ENCODE peak calls at places on chromosomes 5 and 9, in ten cellular contexts. One of them, this sample, is unnamed.
A peak's percentile ranks its signal among the peaks of the same experiment; 100 is the strongest.

GRCh38 chr5:93782978-93783377 is 41.6 kb upstream of the POU5F2 start:
- DNase-seq in tibial nerve: no peak
- DNase-seq in transverse colon: no peak
- DNase-seq in A549: no peak
- DNase-seq in heart right ventricle: no peak
- DNase-seq in CD8-positive, alpha-beta T cell: no peak
- DNase-seq in H1: no peak
- DNase-seq in tibial artery: no peak
- DNase-seq in heart left ventricle: no peak
- DNase-seq in left ventricle myocardium inferior: no peak
- DNase-seq in this sample: no peak

GRCh38 chr5:71830626-71831539 is 111.8 kb downstream of the CARTPT start:
- DNase-seq in tibial nerve: peak; percentile 65
- DNase-seq in transverse colon: peak; percentile 37
- DNase-seq in A549: no peak
- DNase-seq in heart right ventricle: peak; percentile 80
- DNase-seq in CD8-positive, alpha-beta T cell: no peak
- DNase-seq in H1: no peak
- DNase-seq in tibial artery: peak; percentile 84
- DNase-seq in heart left ventricle: peak; percentile 84
- DNase-seq in left ventricle myocardium inferior: peak; percentile 82
- DNase-seq in this sample: peak; percentile 62

GRCh38 chr9:95833549-95834178 is 41.8 kb upstream of the ERCC6L2 start:
- DNase-seq in tibial nerve: no peak
- DNase-seq in transverse colon: no peak
- DNase-seq in A549: no peak
- DNase-seq in heart right ventricle: no peak
- DNase-seq in CD8-positive, alpha-beta T cell: no peak
- DNase-seq in H1: no peak
- DNase-seq in tibial artery: no peak
- DNase-seq in heart left ventricle: no peak
- DNase-seq in left ventricle myocardium inferior: no peak
- DNase-seq in this sample: no peak

GRCh38 chr5:54860321-54860720 is 125.1 kb downstream of the ESM1 start:
- DNase-seq in tibial nerve: no peak
- DNase-seq in transverse colon: no peak
- DNase-seq in A549: no peak
- DNase-seq in heart right ventricle: no peak
- DNase-seq in CD8-positive, alpha-beta T cell: no peak
- DNase-seq in H1: no peak
- DNase-seq in tibial artery: no peak
- DNase-seq in heart left ventricle: no peak
- DNase-seq in left ventricle myocardium inferior: no peak
- DNase-seq in this sample: no peak

GRCh38 chr5:78640622-78641021 is 8.0 kb downstream of the LHFPL2 start:
- DNase-seq in tibial nerve: no peak
- DNase-seq in transverse colon: no peak
- DNase-seq in A549: peak; percentile 55
- DNase-seq in heart right ventricle: no peak
- DNase-seq in CD8-positive, alpha-beta T cell: no peak
- DNase-seq in H1: no peak
- DNase-seq in tibial artery: no peak
- DNase-seq in heart left ventricle: no peak
- DNase-seq in left ventricle myocardium inferior: no peak
- DNase-seq in this sample: no peak

GRCh38 chr5:113233606-113234005 is 201.2 kb downstream of the TSSK1B start:
- DNase-seq in tibial nerve: no peak
- DNase-seq in transverse colon: no peak
- DNase-seq in A549: no peak
- DNase-seq in heart right ventricle: no peak
- DNase-seq in CD8-positive, alpha-beta T cell: no peak
- DNase-seq in H1: no peak
- DNase-seq in tibial artery: no peak
- DNase-seq in heart left ventricle: no peak
- DNase-seq in left ventricle myocardium inferior: no peak
- DNase-seq in this sample: no peak

GRCh38 chr5:124289641-124290201 is 456.7 kb downstream of the ZNF608 start:
- DNase-seq in tibial nerve: no peak
- DNase-seq in transverse colon: peak; percentile 12
- DNase-seq in A549: no peak
- DNase-seq in heart right ventricle: no peak
- DNase-seq in CD8-positive, alpha-beta T cell: no peak
- DNase-seq in H1: peak; percentile 47
- DNase-seq in tibial artery: no peak
- DNase-seq in heart left ventricle: no peak
- DNase-seq in left ventricle myocardium inferior: no peak
- DNase-seq in this sample: peak; percentile 68

GRCh38 chr5:146448783-146449519 is 1.8 kb downstream of the TCERG1 start:
- DNase-seq in tibial nerve: no peak
- DNase-seq in transverse colon: no peak
- DNase-seq in A549: no peak
- DNase-seq in heart right ventricle: no peak
- DNase-seq in CD8-positive, alpha-beta T cell: no peak
- DNase-seq in H1: no peak
- DNase-seq in tibial artery: no peak
- DNase-seq in heart left ventricle: no peak
- DNase-seq in left ventricle myocardium inferior: no peak
- DNase-seq in this sample: no peak

GRCh38 chr5:115543931-115544370 is 624 bp downstream of the FEM1C start:
- DNase-seq in tibial nerve: peak; percentile 60
- DNase-seq in transverse colon: peak; percentile 51
- DNase-seq in A549: no peak
- DNase-seq in heart right ventricle: peak; percentile 26
- DNase-seq in CD8-positive, alpha-beta T cell: peak; percentile 57
- DNase-seq in H1: no peak
- DNase-seq in tibial artery: peak; percentile 50
- DNase-seq in heart left ventricle: no peak
- DNase-seq in left ventricle myocardium inferior: peak; percentile 46
- DNase-seq in this sample: peak; percentile 46

GRCh38 chr5:141807732-141808131 is 70.5 kb downstream of the PCDH1 start:
- DNase-seq in tibial nerve: no peak
- DNase-seq in transverse colon: no peak
- DNase-seq in A549: no peak
- DNase-seq in heart right ventricle: no peak
- DNase-seq in CD8-positive, alpha-beta T cell: no peak
- DNase-seq in H1: no peak
- DNase-seq in tibial artery: no peak
- DNase-seq in heart left ventricle: no peak
- DNase-seq in left ventricle myocardium inferior: no peak
- DNase-seq in this sample: no peak

GRCh38 chr5:88785396-88786216 is 97.4 kb downstream of the MEF2C start:
- DNase-seq in tibial nerve: peak; percentile 41
- DNase-seq in transverse colon: peak; percentile 17
- DNase-seq in A549: peak; percentile 9
- DNase-seq in heart right ventricle: no peak
- DNase-seq in CD8-positive, alpha-beta T cell: no peak
- DNase-seq in H1: no peak
- DNase-seq in tibial artery: peak; percentile 44
- DNase-seq in heart left ventricle: no peak
- DNase-seq in left ventricle myocardium inferior: no peak
- DNase-seq in this sample: peak; percentile 10

GRCh38 chr5:35229076-35230042 is 928 bp downstream of the PRLR start:
- DNase-seq in tibial nerve: no peak
- DNase-seq in transverse colon: peak; percentile 62
- DNase-seq in A549: no peak
- DNase-seq in heart right ventricle: no peak
- DNase-seq in CD8-positive, alpha-beta T cell: no peak
- DNase-seq in H1: peak; percentile 79
- DNase-seq in tibial artery: no peak
- DNase-seq in heart left ventricle: no peak
- DNase-seq in left ventricle myocardium inferior: no peak
- DNase-seq in this sample: peak; percentile 22

GRCh38 chr5:80569086-80569960 is 757 bp downstream of the ANKRD34B start:
- DNase-seq in tibial nerve: no peak
- DNase-seq in transverse colon: no peak
- DNase-seq in A549: no peak
- DNase-seq in heart right ventricle: no peak
- DNase-seq in CD8-positive, alpha-beta T cell: no peak
- DNase-seq in H1: peak; percentile 77
- DNase-seq in tibial artery: no peak
- DNase-seq in heart left ventricle: peak; percentile 61
- DNase-seq in left ventricle myocardium inferior: no peak
- DNase-seq in this sample: no peak

GRCh38 chr9:2199999-2200796 is 185.1 kb downstream of the SMARCA2 start:
- DNase-seq in tibial nerve: no peak
- DNase-seq in transverse colon: no peak
- DNase-seq in A549: no peak
- DNase-seq in heart right ventricle: no peak
- DNase-seq in CD8-positive, alpha-beta T cell: no peak
- DNase-seq in H1: no peak
- DNase-seq in tibial artery: no peak
- DNase-seq in heart left ventricle: no peak
- DNase-seq in left ventricle myocardium inferior: no peak
- DNase-seq in this sample: no peak

GRCh38 chr9:106877345-106877744 is 14.4 kb downstream of the ZNF462 start:
- DNase-seq in tibial nerve: no peak
- DNase-seq in transverse colon: no peak
- DNase-seq in A549: no peak
- DNase-seq in heart right ventricle: no peak
- DNase-seq in CD8-positive, alpha-beta T cell: no peak
- DNase-seq in H1: no peak
- DNase-seq in tibial artery: no peak
- DNase-seq in heart left ventricle: no peak
- DNase-seq in left ventricle myocardium inferior: no peak
- DNase-seq in this sample: no peak
- H3K4me1 ChIP-seq in tibial nerve: peaks cover 37% of the 10 kb centered on the region
- H3K4me1 ChIP-seq in transverse colon: peaks cover 56% of the 10 kb centered on the region
- H3K4me1 ChIP-seq in A549: peaks cover 27% of the 10 kb centered on the region
- H3K4me1 ChIP-seq in heart right ventricle: peaks cover 58% of the 10 kb centered on the region
- H3K4me1 ChIP-seq in CD8-positive, alpha-beta T cell: no peaks in the 10 kb centered on the region
- H3K4me1 ChIP-seq in H1: peaks cover 34% of the 10 kb centered on the region
- H3K4me1 ChIP-seq in tibial artery: no peaks in the 10 kb centered on the region
- H3K4me1 ChIP-seq in heart left ventricle: no peaks in the 10 kb centered on the region
- H3K4me1 ChIP-seq in left ventricle myocardium inferior: peaks cover 89% of the 10 kb centered on the region
- H3K4me1 ChIP-seq in this sample: peaks cover 11% of the 10 kb centered on the region

DNA sequence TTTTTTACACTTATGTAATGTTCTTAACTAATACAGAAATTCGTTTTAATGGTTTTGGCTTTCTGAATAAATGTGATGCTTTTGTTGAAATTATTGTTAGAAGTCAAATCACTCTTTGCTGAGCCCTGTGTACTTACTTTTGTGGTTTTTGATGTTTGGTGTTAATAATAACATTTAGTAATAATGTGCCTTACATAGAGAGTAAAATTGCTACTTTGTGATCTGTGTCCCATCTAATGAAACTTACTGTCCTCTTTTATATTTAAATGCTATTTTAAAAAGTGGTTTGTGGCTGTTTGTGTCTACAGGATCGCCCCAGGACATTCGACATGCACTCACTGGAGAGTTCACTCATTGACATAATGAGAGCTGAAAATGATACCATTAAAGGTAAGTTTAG is 22.1 kb downstream of the CPEB4 start:
- DNase-seq in tibial nerve: no peak
- DNase-seq in transverse colon: no peak
- DNase-seq in A549: no peak
- DNase-seq in heart right ventricle: no peak
- DNase-seq in CD8-positive, alpha-beta T cell: no peak
- DNase-seq in H1: no peak
- DNase-seq in tibial artery: no peak
- DNase-seq in heart left ventricle: no peak
- DNase-seq in left ventricle myocardium inferior: no peak
- DNase-seq in this sample: no peak
- H3K4me1 ChIP-seq in tibial nerve: peaks cover 14% of the 10 kb centered on the region
- H3K4me1 ChIP-seq in transverse colon: peaks cover 41% of the 10 kb centered on the region
- H3K4me1 ChIP-seq in A549: peaks cover 44% of the 10 kb centered on the region
- H3K4me1 ChIP-seq in heart right ventricle: peaks cover 86% of the 10 kb centered on the region
- H3K4me1 ChIP-seq in CD8-positive, alpha-beta T cell: no peaks in the 10 kb centered on the region
- H3K4me1 ChIP-seq in H1: peaks cover under 1% of the 10 kb centered on the region
- H3K4me1 ChIP-seq in tibial artery: no peaks in the 10 kb centered on the region
- H3K4me1 ChIP-seq in heart left ventricle: no peaks in the 10 kb centered on the region
- H3K4me1 ChIP-seq in left ventricle myocardium inferior: peaks cover 99% of the 10 kb centered on the region
- H3K4me1 ChIP-seq in this sample: no peaks in the 10 kb centered on the region

DNA sequence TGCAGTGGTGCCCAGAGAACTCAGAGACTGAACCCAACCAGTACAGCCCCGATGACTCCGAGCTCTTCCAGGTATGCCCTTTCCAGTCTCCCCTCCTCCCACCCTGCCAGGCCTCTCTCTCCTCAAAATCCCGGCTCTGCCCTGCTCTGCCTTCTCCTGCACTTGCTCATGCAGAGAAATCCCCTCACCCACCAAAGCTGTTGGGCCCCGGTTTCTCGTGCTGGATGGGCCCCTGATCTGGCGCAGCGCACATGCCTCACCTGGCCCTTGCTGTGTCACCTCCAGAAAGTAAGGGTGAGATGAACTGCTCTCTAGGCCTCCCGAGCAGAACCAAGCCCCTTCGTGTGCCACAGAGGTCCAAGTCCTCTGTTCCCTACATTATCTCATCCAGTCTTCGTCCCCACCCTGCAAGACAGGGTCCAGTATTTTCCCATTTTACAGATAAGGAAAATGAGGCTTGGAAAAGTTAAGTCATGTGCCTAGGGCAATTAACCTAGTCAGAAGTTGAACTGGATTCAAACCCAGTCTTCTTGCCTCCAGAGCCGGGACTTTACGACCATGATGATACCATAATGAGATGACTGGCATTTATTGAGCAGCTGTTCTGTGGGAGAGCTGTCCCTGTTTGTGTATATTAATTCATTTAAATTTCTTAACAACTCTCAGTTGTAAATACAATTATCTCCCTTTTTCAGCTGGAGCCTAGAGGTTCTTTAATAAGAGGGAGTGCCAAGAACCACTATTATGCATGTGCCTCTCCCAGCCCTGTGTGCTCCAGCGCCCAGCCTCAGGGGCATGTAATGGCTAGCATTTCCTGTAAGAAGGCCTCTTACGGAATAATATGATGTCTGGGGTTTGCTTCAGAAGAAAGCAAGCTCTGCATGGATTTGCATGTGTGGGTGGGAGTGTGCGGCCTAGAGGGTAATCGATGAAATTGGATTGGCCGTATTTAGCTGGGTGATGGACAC is 90.7 kb downstream of the PPARGC1B start:
- DNase-seq in tibial nerve: no peak
- DNase-seq in transverse colon: no peak
- DNase-seq in A549: no peak
- DNase-seq in heart right ventricle: no peak
- DNase-seq in CD8-positive, alpha-beta T cell: no peak
- DNase-seq in H1: no peak
- DNase-seq in tibial artery: no peak
- DNase-seq in heart left ventricle: no peak
- DNase-seq in left ventricle myocardium inferior: no peak
- DNase-seq in this sample: no peak
- H3K4me1 ChIP-seq in tibial nerve: peaks cover 5% of the 10 kb centered on the region
- H3K4me1 ChIP-seq in transverse colon: peaks cover 49% of the 10 kb centered on the region
- H3K4me1 ChIP-seq in A549: no peaks in the 10 kb centered on the region
- H3K4me1 ChIP-seq in heart right ventricle: peaks cover 37% of the 10 kb centered on the region
- H3K4me1 ChIP-seq in CD8-positive, alpha-beta T cell: no peaks in the 10 kb centered on the region
- H3K4me1 ChIP-seq in H1: peaks cover 3% of the 10 kb centered on the region
- H3K4me1 ChIP-seq in tibial artery: no peaks in the 10 kb centered on the region
- H3K4me1 ChIP-seq in heart left ventricle: peaks cover 21% of the 10 kb centered on the region
- H3K4me1 ChIP-seq in left ventricle myocardium inferior: peaks cover 88% of the 10 kb centered on the region
- H3K4me1 ChIP-seq in this sample: no peaks in the 10 kb centered on the region

DNA sequence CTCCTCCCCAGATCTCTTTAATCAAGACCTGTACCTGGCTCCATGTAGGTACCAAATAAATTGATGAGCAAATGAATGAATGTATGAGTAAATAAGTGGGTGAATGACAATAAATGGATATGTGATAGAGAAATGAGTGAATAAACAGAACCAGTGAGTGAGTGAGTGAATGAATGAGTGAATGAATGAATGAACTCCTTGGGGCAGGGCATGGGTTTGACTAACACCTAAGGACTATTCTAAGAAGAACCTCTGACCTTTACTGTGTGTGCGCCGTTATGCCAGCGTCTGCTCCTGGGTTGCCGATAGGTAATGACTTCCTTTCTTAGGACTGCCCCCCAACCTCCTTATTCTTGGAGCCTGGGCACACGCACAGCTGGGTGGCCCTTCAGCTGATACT is 1.8 kb upstream of the RPL26L1 start:
- DNase-seq in tibial nerve: no peak
- DNase-seq in transverse colon: no peak
- DNase-seq in A549: no peak
- DNase-seq in heart right ventricle: no peak
- DNase-seq in CD8-positive, alpha-beta T cell: no peak
- DNase-seq in H1: no peak
- DNase-seq in tibial artery: no peak
- DNase-seq in heart left ventricle: no peak
- DNase-seq in left ventricle myocardium inferior: no peak
- DNase-seq in this sample: no peak
- H3K4me1 ChIP-seq in tibial nerve: peaks cover 21% of the 10 kb centered on the region
- H3K4me1 ChIP-seq in transverse colon: peaks cover 19% of the 10 kb centered on the region
- H3K4me1 ChIP-seq in A549: peaks cover 68% of the 10 kb centered on the region
- H3K4me1 ChIP-seq in heart right ventricle: peaks cover 18% of the 10 kb centered on the region
- H3K4me1 ChIP-seq in CD8-positive, alpha-beta T cell: peaks cover 13% of the 10 kb centered on the region
- H3K4me1 ChIP-seq in H1: peaks cover 7% of the 10 kb centered on the region
- H3K4me1 ChIP-seq in tibial artery: no peaks in the 10 kb centered on the region
- H3K4me1 ChIP-seq in heart left ventricle: peaks cover 4% of the 10 kb centered on the region
- H3K4me1 ChIP-seq in left ventricle myocardium inferior: peaks cover 29% of the 10 kb centered on the region
- H3K4me1 ChIP-seq in this sample: peaks cover 3% of the 10 kb centered on the region

This sample was measured in prostate gland.